ENCODE peak calls at places on chromosome 14, in six cellular contexts. G is GM12878, R is HCT116, V is H1, F is K562, B is HepG2. Z is an unnamed sample.

GRCh38 chr14:29716150-29716549 is 211.5 kb downstream of the PRKD1 start:
- DNase-seq in G (no peak), R (no peak), V (no peak), F (no peak), B (no peak), Z (no peak)

GRCh38 chr14:101476258-101476930 is 84.9 kb upstream of the DIO3 start:
- DNase-seq in G (no peak), R (no peak), V (no peak), F (no peak), B (no peak), Z (no peak)

GRCh38 chr14:104878582-104878981 is 13.5 kb downstream of the CEP170B start:
- DNase-seq in G (no peak), R (no peak), V (no peak), F (no peak), B (no peak), Z (no peak)

GRCh38 chr14:102080183-102081080 is 6.4 kb downstream of the HSP90AA1 start:
- DNase-seq in G (no peak), R (no peak), V (no peak), F (no peak), B (no peak), Z (no peak)

GRCh38 chr14:104360522-104360921 is 219.0 kb upstream of the C14orf180 start:
- DNase-seq in G (no peak), R (no peak), V (no peak), F (no peak), B (no peak), Z (peak; percentile 26)

GRCh38 chr14:91231446-91231845 is 13.1 kb downstream of the GPR68 start:
- DNase-seq in G (no peak), R (no peak), V (no peak), F (no peak), B (no peak), Z (no peak)

GRCh38 chr14:36396798-36397197 is 76.4 kb upstream of the MBIP start:
- DNase-seq in G (no peak), R (no peak), V (no peak), F (no peak), B (no peak), Z (no peak)

GRCh38 chr14:71525663-71526246 is 406.5 kb upstream of the RGS6 start:
- DNase-seq in G (no peak), R (no peak), V (no peak), F (no peak), B (no peak), Z (no peak)

GRCh38 chr14:19918553-19919264 is 1.7 kb upstream of the OR4K5 start:
- DNase-seq in G (no peak), R (no peak), V (no peak), F (no peak), B (peak; percentile 9), Z (no peak)

GRCh38 chr14:60311417-60311816 is 62.4 kb downstream of the PPM1A start:
- DNase-seq in G (no peak), R (no peak), V (no peak), F (no peak), B (no peak), Z (peak; percentile 70)

GRCh38 chr14:57323703-57324102 is 54.9 kb downstream of the AP5M1 start:
- DNase-seq in G (no peak), R (no peak), V (no peak), F (no peak), B (no peak), Z (no peak)

GRCh38 chr14:61934385-61934784 is 172.2 kb downstream of the SNAPC1 start:
- DNase-seq in G (no peak), R (no peak), V (no peak), F (no peak), B (no peak), Z (no peak)

GRCh38 chr14:90758959-90759358 is 57.3 kb downstream of the TTC7B start:
- DNase-seq in G (no peak), R (no peak), V (no peak), F (no peak), B (no peak), Z (no peak)

GRCh38 chr14:101604935-101605767 is 43.9 kb downstream of the DIO3 start:
- DNase-seq in G (no peak), R (no peak), V (no peak), F (no peak), B (no peak), Z (no peak)

GRCh38 chr14:83969998-83970397 is 1559.9 kb upstream of the FLRT2 start:
- DNase-seq in G (no peak), R (no peak), V (no peak), F (no peak), B (no peak), Z (no peak)

GRCh38 chr14:30621354-30621953 is 665 bp upstream of the SCFD1 start:
- DNase-seq in G (no peak), R (no peak), V (no peak), F (peak; percentile 6), B (peak; percentile 36), Z (peak; percentile 17)

GRCh38 chr14:77406086-77406485 is 17.2 kb downstream of the NOXRED1 start:
- DNase-seq in G (no peak), R (no peak), V (no peak), F (peak; percentile 10), B (no peak), Z (no peak)

GRCh38 chr14:95463173-95463901 is 53.1 kb downstream of the SYNE3 start:
- DNase-seq in G (no peak), R (no peak), V (no peak), F (no peak), B (no peak), Z (no peak)

GRCh38 chr14:62307844-62308243 is 545.6 kb downstream of the SNAPC1 start:
- DNase-seq in G (no peak), R (no peak), V (no peak), F (no peak), B (no peak), Z (no peak)

GRCh38 chr14:89628521-89628920 is 211.5 kb upstream of the FOXN3 start:
- DNase-seq in G (no peak), R (no peak), V (no peak), F (no peak), B (no peak), Z (no peak)
- H2AFZ ChIP-seq in G (no peak overlapping the region), R (no peak overlapping the region), V (no peak overlapping the region), F (no peak overlapping the region), B (no peak overlapping the region), Z (no peak overlapping the region)

GRCh38 chr14:92994131-92994676 is 71.3 kb downstream of the CHGA start:
- DNase-seq in G (no peak), R (no peak), V (no peak), F (peak; percentile 69), B (no peak), Z (no peak)

GRCh38 chr14:92991536-92991935 is 68.6 kb downstream of the CHGA start:
- DNase-seq in G (no peak), R (no peak), V (no peak), F (no peak), B (no peak), Z (no peak)

GRCh38 chr14:92990456-92991430 is 67.8 kb downstream of the CHGA start:
- DNase-seq in G (no peak), R (no peak), V (no peak), F (no peak), B (no peak), Z (peak; percentile 73)

GRCh38 chr14:92994942-92995341 is 72.0 kb downstream of the CHGA start:
- DNase-seq in G (no peak), R (no peak), V (no peak), F (no peak), B (no peak), Z (no peak)

DNA sequence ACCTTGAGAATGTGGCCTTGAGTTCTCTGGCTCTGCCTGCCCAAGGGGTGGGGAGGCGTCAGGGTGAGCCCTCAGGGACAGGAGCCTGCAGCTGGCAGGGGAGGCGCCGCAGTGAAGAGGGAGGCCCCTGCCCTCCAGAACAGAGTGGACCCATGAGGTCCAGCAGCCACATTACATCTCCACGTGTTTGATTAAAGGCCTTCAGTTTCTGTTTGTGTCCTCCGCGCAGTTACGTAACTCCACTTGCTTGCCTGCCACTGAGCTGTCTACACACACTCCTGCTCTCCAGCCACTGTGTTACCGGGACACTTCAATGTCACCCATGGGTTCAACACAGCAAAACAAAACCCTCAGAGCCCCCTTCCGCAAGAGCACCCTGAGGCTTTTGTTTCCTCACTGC is 70.4 kb downstream of the CHGA start:
- DNase-seq in G (no peak), R (no peak), V (no peak), F (no peak), B (peak; percentile 77), Z (no peak)
- TF ChIP-seq JUND in G (no peak), R (no peak), V (no peak), F (no peak), B (no peak), Z (no peak)

GRCh38 chr14:85576848-85577541 is 47.1 kb downstream of the FLRT2 start:
- DNase-seq in G (no peak), R (no peak), V (no peak), F (no peak), B (no peak), Z (no peak)

GRCh38 chr14:85580536-85581165 is 50.7 kb downstream of the FLRT2 start:
- DNase-seq in G (no peak), R (no peak), V (no peak), F (no peak), B (no peak), Z (no peak)

GRCh38 chr14:85579957-85580356 is 50.0 kb downstream of the FLRT2 start:
- DNase-seq in G (no peak), R (no peak), V (no peak), F (no peak), B (no peak), Z (no peak)

GRCh38 chr14:85577542-85578140 is 47.7 kb downstream of the FLRT2 start:
- DNase-seq in G (no peak), R (no peak), V (no peak), F (no peak), B (no peak), Z (no peak)

DNA sequence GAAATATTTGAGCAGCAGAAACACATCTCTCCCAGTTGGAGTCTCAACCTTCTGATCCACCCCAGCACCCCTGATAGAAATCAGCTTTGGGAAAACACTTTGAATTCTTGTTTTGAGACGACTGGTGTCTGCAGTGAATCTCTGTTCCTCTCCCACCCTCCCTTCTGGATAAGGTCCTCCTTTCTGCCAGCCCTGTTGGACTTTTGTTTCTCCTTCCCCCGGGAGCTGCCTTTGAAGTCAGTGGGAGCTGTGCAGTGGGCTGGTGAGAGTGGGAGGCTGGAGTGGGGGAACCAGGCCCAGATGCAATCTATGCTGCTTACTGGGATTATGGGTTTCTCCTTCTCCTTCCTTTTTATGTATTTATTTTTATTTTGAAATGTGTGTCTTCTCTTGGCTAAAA is 49.0 kb downstream of the FLRT2 start:
- DNase-seq in G (no peak), R (no peak), V (no peak), F (no peak), B (no peak), Z (no peak)
- H2AFZ ChIP-seq in G (no peak overlapping the region), R (no peak overlapping the region), V (no peak overlapping the region), F (no peak overlapping the region), B (no peak overlapping the region), Z (peak overlapping the region; percentile 37)

GRCh38 chr14:37590810-37591139 is 4.3 kb downstream of the FOXA1 start:
- DNase-seq in G (no peak), R (no peak), V (no peak), F (no peak), B (no peak), Z (no peak)

GRCh38 chr14:37591311-37591940 is 3.6 kb downstream of the FOXA1 start:
- DNase-seq in G (no peak), R (no peak), V (no peak), F (no peak), B (no peak), Z (no peak)

GRCh38 chr14:37592288-37593274 is 2.5 kb downstream of the FOXA1 start:
- DNase-seq in G (no peak), R (no peak), V (no peak), F (no peak), B (no peak), Z (no peak)

GRCh38 chr14:37590096-37590809 is 4.8 kb downstream of the FOXA1 start:
- DNase-seq in G (no peak), R (no peak), V (no peak), F (no peak), B (no peak), Z (no peak)

GRCh38 chr14:37591941-37592287 is 3.1 kb downstream of the FOXA1 start:
- DNase-seq in G (no peak), R (no peak), V (no peak), F (no peak), B (no peak), Z (no peak)
- TF ChIP-seq JUND in G (no peak), R (no peak), V (no peak), F (no peak), B (no peak), Z (no peak)